ENCODE peak calls at places on chromosomes 3 and 15, in four cellular contexts. H, L, K and D are unnamed samples.

GRCh38 chr15:61034793-61035710 is 194.1 kb downstream of the RORA start:
- DNase-seq in K (no peak), H (no peak), L (no peak), D (no peak)

GRCh38 chr3:190811775-190812480 is 50.6 kb downstream of the GMNC start:
- DNase-seq in H (peak), K (peak), L (peak), D (peak)

GRCh38 chr15:68676011-68676605 is 97.3 kb downstream of the CORO2B start:
- DNase-seq in H (no peak), L (no peak), K (no peak), D (no peak)

GRCh38 chr15:39096608-39097007 is 484.3 kb upstream of the THBS1 start:
- DNase-seq in L (no peak), K (no peak), H (no peak), D (no peak)

GRCh38 chr15:25175789-25176615 is 221.2 kb downstream of the SNRPN start:
- DNase-seq in L (no peak), H (no peak), K (no peak), D (no peak)

GRCh38 chr3:61407397-61407796 is 154.0 kb upstream of the PTPRG start:
- DNase-seq in K (no peak), L (no peak), H (no peak), D (no peak)

GRCh38 chr3:48466386-48467109 is 20.0 kb downstream of the ATRIP start:
- DNase-seq in K (no peak), H (no peak), L (no peak), D (no peak)

GRCh38 chr15:83282859-83283812 is 1.3 kb downstream of the BNC1 start:
- DNase-seq in L (no peak), H (no peak), K (no peak), D (no peak)